ENCODE peak calls at places on chromosomes 13 and 19, in ten cellular contexts. H is heart right ventricle; I is hepatocyte; G is fibroblast of pulmonary artery; L is thoracic aorta; M is fibroblast of lung; W is naive thymus-derived CD4-positive, alpha-beta T cell; N is A549; Z is AG04450; K is lower lobe of right lung. D is an unnamed sample.

GRCh38 chr19:33798701-33799111 is 2.0 kb downstream of the KCTD15 start:
- DNase-seq in H (no peak), I (no peak), G (peak), L (no peak), M (peak), W (no peak), N (no peak), Z (no peak), K (no peak), D (no peak)

GRCh38 chr19:7328647-7329046 is 20.1 kb upstream of the ARHGEF18 start:
- DNase-seq in H (no peak), I (no peak), G (no peak), L (no peak), M (no peak), W (no peak), N (no peak), Z (no peak), K (no peak), D (no peak)

GRCh38 chr13:78299832-78300623 is 303.3 kb downstream of the POU4F1 start:
- DNase-seq in H (no peak), I (no peak), G (no peak), L (no peak), M (no peak), W (no peak), N (no peak), Z (no peak), K (no peak), D (no peak)

GRCh38 chr19:43618921-43619261 is 538 bp downstream of the ZNF428 start:
- DNase-seq in H (no peak), I (peak), G (peak), L (no peak), M (no peak), W (no peak), N (peak), Z (no peak), K (no peak), D (no peak)

GRCh38 chr13:38103851-38104250 is 234.3 kb upstream of the TRPC4 start:
- DNase-seq in H (no peak), I (no peak), G (no peak), L (no peak), M (peak), W (no peak), N (no peak), Z (no peak), K (no peak), D (no peak)

GRCh38 chr13:33285420-33286124 is at the start of gene STARD13:
- DNase-seq in H (peak), I (peak), G (peak), L (peak), M (peak), W (no peak), N (peak), Z (peak), K (peak), D (no peak)

GRCh38 chr19:55447421-55448174 is 4.5 kb upstream of the SHISA7 start:
- DNase-seq in H (no peak), I (no peak), G (peak), L (no peak), M (no peak), W (no peak), N (peak), Z (no peak), K (no peak), D (no peak)

GRCh38 chr19:18478545-18479311 is 40.8 kb upstream of the ISYNA1 start:
- DNase-seq in H (peak), I (peak), G (peak), L (peak), M (peak), W (no peak), N (peak), Z (peak), K (peak), D (peak)

GRCh38 chr13:51017516-51017915 is 93.6 kb downstream of the C13orf42 start:
- DNase-seq in H (no peak), I (no peak), G (no peak), L (no peak), M (no peak), W (no peak), N (no peak), Z (no peak), K (no peak), D (no peak)

GRCh38 chr19:19529783-19530422 is 1.2 kb downstream of the YJEFN3 start:
- DNase-seq in H (no peak), I (no peak), G (no peak), L (no peak), M (no peak), W (no peak), N (no peak), Z (no peak), K (no peak), D (no peak)

GRCh38 chr13:106373304-106373988 is 162.0 kb downstream of the EFNB2 start:
- DNase-seq in H (no peak), I (no peak), G (no peak), L (no peak), M (peak), W (no peak), N (no peak), Z (no peak), K (no peak), D (no peak)

GRCh38 chr13:99432637-99433542 is 68.4 kb upstream of the TM9SF2 start:
- DNase-seq in H (peak), I (peak), G (peak), L (no peak), M (peak), W (peak), N (peak), Z (no peak), K (peak), D (peak)

GRCh38 chr13:106063591-106064308 is 471.7 kb downstream of the EFNB2 start:
- DNase-seq in H (no peak), I (no peak), G (peak), L (no peak), M (peak), W (no peak), N (no peak), Z (peak), K (no peak), D (no peak)

GRCh38 chr13:38872693-38873092 is 117.9 kb downstream of the STOML3 start:
- DNase-seq in H (peak), I (peak), G (peak), L (no peak), M (peak), W (no peak), N (peak), Z (no peak), K (peak), D (peak)

GRCh38 chr13:98751397-98752110 is 918 bp downstream of the SLC15A1 start:
- DNase-seq in H (no peak), I (peak), G (peak), L (no peak), M (peak), W (no peak), N (peak), Z (no peak), K (no peak), D (no peak)

GRCh38 chr19:42018503-42019193 is 24.6 kb upstream of the ATP1A3 start:
- DNase-seq in H (no peak), I (no peak), G (no peak), L (no peak), M (peak), W (no peak), N (no peak), Z (no peak), K (no peak), D (no peak)

GRCh38 chr19:1591421-1592022 is 1.1 kb downstream of the MBD3 start:
- DNase-seq in H (no peak), I (peak), G (peak), L (no peak), M (no peak), W (no peak), N (no peak), Z (no peak), K (no peak), D (no peak)

GRCh38 chr19:12484011-12484370 is 625 bp downstream of the ZNF709 start:
- DNase-seq in H (no peak), I (no peak), G (peak), L (no peak), M (peak), W (no peak), N (no peak), Z (no peak), K (no peak), D (no peak)

GRCh38 chr19:48874309-48875135 is 2.3 kb downstream of the PPP1R15A start:
- DNase-seq in H (no peak), I (no peak), G (peak), L (no peak), M (peak), W (no peak), N (peak), Z (no peak), K (no peak), D (no peak)

GRCh38 chr13:27110056-27110746 is 61.4 kb downstream of the USP12 start:
- DNase-seq in H (no peak), I (no peak), G (no peak), L (no peak), M (no peak), W (no peak), N (no peak), Z (no peak), K (no peak), D (no peak)

GRCh38 chr19:6213266-6213595 is 66.5 kb downstream of the MLLT1 start:
- DNase-seq in H (no peak), I (no peak), G (no peak), L (no peak), M (no peak), W (no peak), N (no peak), Z (no peak), K (peak), D (no peak)

GRCh38 chr13:42971670-42972355 is 20.2 kb downstream of the EPSTI1 start:
- DNase-seq in H (no peak), I (no peak), G (peak), L (no peak), M (peak), W (no peak), N (no peak), Z (no peak), K (no peak), D (no peak)

GRCh38 chr19:18802354-18802753 is 11.2 kb upstream of the COMP start:
- DNase-seq in H (no peak), I (peak), G (no peak), L (no peak), M (no peak), W (no peak), N (no peak), Z (no peak), K (no peak), D (no peak)

GRCh38 chr19:1000095-1000494 is at the start of gene GRIN3B:
- DNase-seq in H (peak), I (peak), G (peak), L (no peak), M (no peak), W (no peak), N (peak), Z (no peak), K (peak), D (no peak)

GRCh38 chr19:12596927-12597548 is 13.6 kb downstream of the ZNF490 start:
- DNase-seq in H (no peak), I (no peak), G (no peak), L (no peak), M (no peak), W (no peak), N (no peak), Z (no peak), K (peak), D (no peak)

GRCh38 chr13:73368608-73369007 is 309.8 kb downstream of the KLF5 start:
- DNase-seq in H (no peak), I (peak), G (no peak), L (no peak), M (no peak), W (no peak), N (peak), Z (no peak), K (no peak), D (no peak)

GRCh38 chr19:53982611-53983010 is 8.8 kb upstream of the CACNG6 start:
- DNase-seq in H (peak), I (peak), G (peak), L (no peak), M (peak), W (no peak), N (peak), Z (no peak), K (peak), D (no peak)

DNA sequence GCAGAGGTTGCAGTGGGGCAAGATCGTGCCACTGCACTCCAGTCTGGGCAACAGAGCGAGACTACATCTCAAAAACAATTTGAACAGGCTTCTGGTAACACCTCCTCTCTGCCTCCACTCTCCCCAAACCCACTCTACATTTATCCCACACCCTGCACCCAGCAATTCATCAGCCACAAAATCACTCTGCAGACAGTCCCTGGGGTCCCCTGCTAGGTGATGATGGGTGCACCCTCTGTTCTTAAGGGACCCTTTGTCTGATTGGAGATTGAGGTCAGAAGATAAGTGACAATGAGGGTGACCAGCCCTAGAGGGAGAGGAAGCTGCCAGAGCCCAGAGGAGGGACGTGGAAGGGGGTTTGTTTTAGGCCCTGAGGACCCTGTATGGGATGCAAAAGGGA is 2.2 kb downstream of the BCL3 start:
- DNase-seq in H (no peak), I (no peak), G (no peak), L (no peak), M (no peak), W (no peak), N (peak), Z (no peak), K (no peak), D (no peak)
- H3K4me3 ChIP-seq in H (peak), I (no peak), G (peak), L (peak), M (peak), W (peak), N (peak), Z (peak), K (peak), D (peak)

GRCh38 chr13:102591988-102592781 is 4.6 kb upstream of the TPP2 start:
- DNase-seq in H (peak), I (peak), G (peak), L (peak), M (peak), W (peak), N (peak), Z (peak), K (peak), D (peak)

GRCh38 chr13:102599451-102600012 is 2.7 kb downstream of the TPP2 start:
- DNase-seq in H (no peak), I (no peak), G (no peak), L (no peak), M (no peak), W (peak), N (no peak), Z (no peak), K (no peak), D (no peak)

GRCh38 chr13:102596147-102597028 is at the start of gene TPP2:
- DNase-seq in H (peak), I (peak), G (peak), L (peak), M (peak), W (peak), N (peak), Z (peak), K (peak), D (peak)

GRCh38 chr13:102597029-102598015 is 536 bp downstream of the TPP2 start:
- DNase-seq in H (peak), I (peak), G (peak), L (no peak), M (peak), W (no peak), N (peak), Z (no peak), K (peak), D (no peak)

GRCh38 chr13:102598061-102598460 is 1.3 kb downstream of the TPP2 start:
- DNase-seq in H (no peak), I (no peak), G (no peak), L (no peak), M (no peak), W (no peak), N (no peak), Z (no peak), K (no peak), D (no peak)
- H3K4me3 ChIP-seq in H (peak), I (peak), G (peak), L (peak), M (peak), W (peak), N (peak), Z (peak), K (peak), D (peak)

DNA sequence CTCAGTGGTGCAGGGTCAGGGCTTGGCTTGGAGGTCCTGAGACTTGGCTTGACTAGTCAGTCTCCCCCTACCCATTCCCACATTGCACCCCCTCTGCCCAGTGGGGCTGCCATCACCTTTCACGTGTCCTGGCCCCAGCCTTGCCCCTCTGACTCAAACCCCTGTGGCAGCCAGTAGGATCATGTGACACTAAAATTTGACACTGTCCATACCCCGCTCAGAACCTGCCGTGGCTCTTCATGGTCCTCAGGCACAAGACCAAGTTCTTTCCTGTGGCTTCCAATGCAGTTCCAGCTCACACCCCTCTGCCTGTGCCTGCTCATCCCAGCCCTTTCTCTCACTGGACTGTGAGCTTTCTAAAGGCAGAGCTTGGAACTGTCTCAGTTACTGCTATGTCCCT is 2.2 kb downstream of the PSMD8 start:
- DNase-seq in H (no peak), I (no peak), G (no peak), L (no peak), M (no peak), W (no peak), N (no peak), Z (no peak), K (no peak), D (no peak)
- H3K4me3 ChIP-seq in H (peak), I (no peak), G (peak), L (no peak), M (no peak), W (no peak), N (no peak), Z (peak), K (no peak), D (no peak)

GRCh38 chr19:14795078-14795721 is 16.8 kb upstream of the ADGRE2 start:
- DNase-seq in H (no peak), I (no peak), G (no peak), L (no peak), M (no peak), W (no peak), N (no peak), Z (no peak), K (no peak), D (no peak)
- H3K4me3 ChIP-seq in H (no peak), I (no peak), G (no peak), L (no peak), M (no peak), W (no peak), N (no peak), Z (no peak), K (no peak), D (no peak)

GRCh38 chr19:10864538-10864899 is 6.8 kb upstream of the CARM1 start:
- DNase-seq in H (peak), I (peak), G (peak), L (peak), M (peak), W (peak), N (peak), Z (peak), K (peak), D (no peak)
- H3K4me3 ChIP-seq in H (no peak), I (no peak), G (no peak), L (peak), M (no peak), W (no peak), N (no peak), Z (no peak), K (no peak), D (no peak)

GRCh38 chr13:36154567-36155231 is 23.5 kb upstream of the DCLK1 start:
- DNase-seq in H (peak), I (peak), G (no peak), L (no peak), M (peak), W (no peak), N (no peak), Z (no peak), K (no peak), D (no peak)
- H3K4me3 ChIP-seq in H (peak), I (no peak), G (no peak), L (peak), M (no peak), W (no peak), N (no peak), Z (no peak), K (no peak), D (no peak)

GRCh38 chr13:45503658-45504057 is 38.9 kb downstream of the COG3 start:
- DNase-seq in H (no peak), I (peak), G (no peak), L (no peak), M (no peak), W (no peak), N (no peak), Z (no peak), K (no peak), D (no peak)

GRCh38 chr13:45496942-45497341 is 32.2 kb downstream of the COG3 start:
- DNase-seq in H (no peak), I (no peak), G (no peak), L (no peak), M (no peak), W (no peak), N (no peak), Z (no peak), K (no peak), D (no peak)

GRCh38 chr13:45501175-45501526 is 36.4 kb downstream of the COG3 start:
- DNase-seq in H (no peak), I (no peak), G (no peak), L (no peak), M (no peak), W (no peak), N (no peak), Z (no peak), K (no peak), D (no peak)

DNA sequence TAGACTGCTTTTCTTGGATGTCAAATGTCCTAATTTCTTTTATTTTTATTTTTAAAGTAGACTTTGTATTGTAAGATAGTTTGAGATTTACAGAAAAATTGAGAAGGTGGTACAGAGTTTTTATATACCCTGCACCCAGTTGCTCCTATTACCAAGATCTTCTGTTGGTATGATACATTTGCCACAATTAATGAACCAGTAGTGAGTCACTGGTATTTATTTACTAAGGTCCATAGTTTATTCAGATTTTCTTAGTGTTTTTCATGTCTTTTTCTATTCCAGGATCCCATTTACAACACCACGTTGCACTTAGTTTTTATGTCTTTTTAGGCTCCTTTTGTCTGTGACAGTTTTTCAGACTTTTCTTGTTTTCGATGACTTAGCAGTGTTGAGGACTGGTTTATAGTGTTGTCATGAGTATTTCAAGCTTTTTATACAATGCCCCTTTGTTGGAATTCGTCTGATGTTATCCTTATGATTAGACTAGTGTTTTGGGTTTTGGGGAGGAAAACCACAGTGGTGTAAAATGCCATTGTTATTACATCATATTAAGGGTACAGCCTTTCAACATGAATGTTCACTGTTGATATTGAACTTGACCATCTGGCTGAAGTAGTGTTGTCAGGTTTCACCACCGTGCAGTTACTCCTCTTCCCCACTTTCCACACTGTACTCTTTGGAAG is 35.9 kb downstream of the COG3 start:
- DNase-seq in H (no peak), I (no peak), G (peak), L (no peak), M (peak), W (no peak), N (no peak), Z (peak), K (no peak), D (no peak)
- H3K4me3 ChIP-seq in H (no peak), I (no peak), G (no peak), L (no peak), M (no peak), W (no peak), N (no peak), Z (no peak), K (no peak), D (no peak)

GRCh38 chr19:39436350-39436716 is 584 bp upstream of the RPS16 start:
- DNase-seq in H (no peak), I (no peak), G (no peak), L (no peak), M (no peak), W (no peak), N (no peak), Z (no peak), K (no peak), D (no peak)
- H3K4me3 ChIP-seq in H (peak), I (peak), G (peak), L (peak), M (peak), W (peak), N (peak), Z (peak), K (peak), D (peak)

GRCh38 chr13:80840313-80840976 is 499.5 kb upstream of the SPRY2 start:
- DNase-seq in H (no peak), I (no peak), G (peak), L (no peak), M (peak), W (no peak), N (no peak), Z (no peak), K (no peak), D (no peak)
- H3K4me3 ChIP-seq in H (no peak), I (no peak), G (peak), L (no peak), M (no peak), W (no peak), N (no peak), Z (no peak), K (no peak), D (no peak)